ENCODE peak calls at places on chromosome 7, in four cellular contexts. One of them, this sample, is unnamed.

GRCh38 chr7:98996162-98996552 is 117.8 kb downstream of the TRRAP start:
- DNase-seq in mammary epithelial cell: no peak
- DNase-seq in lower lobe of right lung: no peak
- DNase-seq in hepatocyte: no peak
- DNase-seq in this sample: no peak

GRCh38 chr7:69476416-69476815 is 121.9 kb upstream of the AUTS2 start:
- DNase-seq in mammary epithelial cell: no peak
- DNase-seq in lower lobe of right lung: no peak
- DNase-seq in hepatocyte: peak; percentile 13
- DNase-seq in this sample: no peak

GRCh38 chr7:105423987-105424386 is 35.3 kb upstream of the SRPK2 start:
- DNase-seq in mammary epithelial cell: no peak
- DNase-seq in lower lobe of right lung: no peak
- DNase-seq in hepatocyte: no peak
- DNase-seq in this sample: no peak

GRCh38 chr7:42059275-42059674 is 177.7 kb downstream of the GLI3 start:
- DNase-seq in mammary epithelial cell: no peak
- DNase-seq in lower lobe of right lung: no peak
- DNase-seq in hepatocyte: no peak
- DNase-seq in this sample: no peak

GRCh38 chr7:41149576-41149975 is 553.3 kb downstream of the INHBA start:
- DNase-seq in mammary epithelial cell: no peak
- DNase-seq in lower lobe of right lung: no peak
- DNase-seq in hepatocyte: no peak
- DNase-seq in this sample: no peak

GRCh38 chr7:66640802-66641525 is 12.3 kb downstream of the KCTD7 start:
- DNase-seq in mammary epithelial cell: no peak
- DNase-seq in lower lobe of right lung: no peak
- DNase-seq in hepatocyte: peak; percentile 55
- DNase-seq in this sample: peak; percentile 93

GRCh38 chr7:39609462-39610149 is 13.8 kb upstream of the RALA start:
- DNase-seq in mammary epithelial cell: no peak
- DNase-seq in lower lobe of right lung: peak; percentile 57
- DNase-seq in hepatocyte: peak; percentile 32
- DNase-seq in this sample: no peak

GRCh38 chr7:157253850-157254249 is 83.0 kb upstream of the DNAJB6 start:
- DNase-seq in mammary epithelial cell: no peak
- DNase-seq in lower lobe of right lung: peak; percentile 92
- DNase-seq in hepatocyte: no peak
- DNase-seq in this sample: no peak

GRCh38 chr7:24869572-24869971 is 110.4 kb downstream of the OSBPL3 start:
- DNase-seq in mammary epithelial cell: peak; percentile 35
- DNase-seq in lower lobe of right lung: no peak
- DNase-seq in hepatocyte: no peak
- DNase-seq in this sample: no peak

GRCh38 chr7:18995811-18996400 is 121.5 kb downstream of the TWIST1 start:
- DNase-seq in mammary epithelial cell: no peak
- DNase-seq in lower lobe of right lung: no peak
- DNase-seq in hepatocyte: peak; percentile 8
- DNase-seq in this sample: no peak

GRCh38 chr7:44505595-44505994 is 15.1 kb upstream of the NUDCD3 start:
- DNase-seq in mammary epithelial cell: no peak
- DNase-seq in lower lobe of right lung: no peak
- DNase-seq in hepatocyte: no peak
- DNase-seq in this sample: no peak

GRCh38 chr7:1571261-1571650 is 1.4 kb upstream of the PSMG3 start:
- DNase-seq in mammary epithelial cell: no peak
- DNase-seq in lower lobe of right lung: peak; percentile 45
- DNase-seq in hepatocyte: peak; percentile 65
- DNase-seq in this sample: no peak

GRCh38 chr7:32298403-32299132 is 191.6 kb downstream of the LSM5 start:
- DNase-seq in mammary epithelial cell: peak; percentile 20
- DNase-seq in lower lobe of right lung: no peak
- DNase-seq in hepatocyte: peak; percentile 19
- DNase-seq in this sample: no peak

GRCh38 chr7:66163186-66163610 is 41.9 kb upstream of the TPST1 start:
- DNase-seq in mammary epithelial cell: peak; percentile 25
- DNase-seq in lower lobe of right lung: no peak
- DNase-seq in hepatocyte: no peak
- DNase-seq in this sample: no peak

GRCh38 chr7:27172388-27172774 is 1.7 kb downstream of the HOXA10 start:
- DNase-seq in mammary epithelial cell: no peak
- DNase-seq in lower lobe of right lung: no peak
- DNase-seq in hepatocyte: no peak
- DNase-seq in this sample: no peak

GRCh38 chr7:102318482-102318971 is 31.9 kb downstream of the SH2B2 start:
- DNase-seq in mammary epithelial cell: peak; percentile 62
- DNase-seq in lower lobe of right lung: no peak
- DNase-seq in hepatocyte: no peak
- DNase-seq in this sample: peak; percentile 35

GRCh38 chr7:40329601-40330153 is 194.9 kb downstream of the SUGCT start:
- DNase-seq in mammary epithelial cell: peak; percentile 49
- DNase-seq in lower lobe of right lung: no peak
- DNase-seq in hepatocyte: peak; percentile 61
- DNase-seq in this sample: peak; percentile 60

GRCh38 chr7:136020556-136020955 is 43.4 kb upstream of the MTPN start:
- DNase-seq in mammary epithelial cell: no peak
- DNase-seq in lower lobe of right lung: no peak
- DNase-seq in hepatocyte: no peak
- DNase-seq in this sample: no peak

GRCh38 chr7:73518470-73518869 is 3.6 kb downstream of the BAZ1B start:
- DNase-seq in mammary epithelial cell: no peak
- DNase-seq in lower lobe of right lung: peak; percentile 13
- DNase-seq in hepatocyte: no peak
- DNase-seq in this sample: no peak

GRCh38 chr7:55211721-55212120 is 153.4 kb upstream of the LANCL2 start:
- DNase-seq in mammary epithelial cell: no peak
- DNase-seq in lower lobe of right lung: no peak
- DNase-seq in hepatocyte: no peak
- DNase-seq in this sample: no peak

GRCh38 chr7:112938895-112939588 is 147.6 kb downstream of the GPR85 start:
- DNase-seq in mammary epithelial cell: no peak
- DNase-seq in lower lobe of right lung: peak; percentile 55
- DNase-seq in hepatocyte: peak; percentile 76
- DNase-seq in this sample: peak; percentile 11

GRCh38 chr7:15602236-15602635 is 40.4 kb upstream of the AGMO start:
- DNase-seq in mammary epithelial cell: no peak
- DNase-seq in lower lobe of right lung: no peak
- DNase-seq in hepatocyte: peak; percentile 8
- DNase-seq in this sample: no peak

GRCh38 chr7:18583305-18583704 is 87.8 kb downstream of the HDAC9 start:
- DNase-seq in mammary epithelial cell: no peak
- DNase-seq in lower lobe of right lung: no peak
- DNase-seq in hepatocyte: peak; percentile 14
- DNase-seq in this sample: no peak

GRCh38 chr7:79927116-79927515 is 207.5 kb upstream of the GNAI1 start:
- DNase-seq in mammary epithelial cell: no peak
- DNase-seq in lower lobe of right lung: no peak
- DNase-seq in hepatocyte: no peak
- DNase-seq in this sample: no peak

GRCh38 chr7:83547526-83547925 is 101.4 kb downstream of the SEMA3E start:
- DNase-seq in mammary epithelial cell: peak; percentile 82
- DNase-seq in lower lobe of right lung: no peak
- DNase-seq in hepatocyte: peak; percentile 52
- DNase-seq in this sample: peak; percentile 42

GRCh38 chr7:128362670-128363069 is 1.2 kb upstream of the PRRT4 start:
- DNase-seq in mammary epithelial cell: peak; percentile 73
- DNase-seq in lower lobe of right lung: no peak
- DNase-seq in hepatocyte: no peak
- DNase-seq in this sample: no peak

GRCh38 chr7:93895859-93896258 is 5.3 kb upstream of the TFPI2 start:
- DNase-seq in mammary epithelial cell: no peak
- DNase-seq in lower lobe of right lung: no peak
- DNase-seq in hepatocyte: no peak
- DNase-seq in this sample: no peak

GRCh38 chr7:107044347-107045194 is at the start of gene PRKAR2B:
- DNase-seq in mammary epithelial cell: peak; percentile 9
- DNase-seq in lower lobe of right lung: peak; percentile 72
- DNase-seq in hepatocyte: peak; percentile 92
- DNase-seq in this sample: peak; percentile 27

GRCh38 chr7:128270799-128271411 is 29.8 kb downstream of the LEP start:
- DNase-seq in mammary epithelial cell: no peak
- DNase-seq in lower lobe of right lung: no peak
- DNase-seq in hepatocyte: no peak
- DNase-seq in this sample: no peak

DNA sequence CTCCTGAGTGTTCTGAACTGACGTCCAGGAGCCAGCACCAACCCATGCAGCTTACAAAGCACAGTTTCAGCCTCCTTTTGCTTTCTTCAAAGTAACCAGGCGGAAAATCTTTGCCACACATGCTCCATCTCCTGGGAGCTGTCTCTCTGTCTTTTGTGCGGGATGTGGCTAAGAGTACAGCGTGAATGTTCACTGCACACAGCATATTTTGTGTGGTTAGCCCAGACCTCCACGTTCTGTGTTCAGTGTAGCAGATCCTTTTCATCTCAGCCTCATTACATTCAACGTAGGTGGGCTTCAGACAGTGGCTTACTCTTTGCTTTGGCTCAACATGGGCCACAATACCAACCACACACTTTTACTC is 200.8 kb downstream of the TNS3 start:
- DNase-seq in mammary epithelial cell: no peak
- DNase-seq in lower lobe of right lung: no peak
- DNase-seq in hepatocyte: no peak
- DNase-seq in this sample: no peak
- H3K27ac ChIP-seq in mammary epithelial cell: no peak overlapping the region
- H3K27ac ChIP-seq in lower lobe of right lung: no peak overlapping the region
- H3K27ac ChIP-seq in hepatocyte: peak overlapping the region; percentile 93
- H3K27ac ChIP-seq in this sample: peak overlapping the region; percentile 88

DNA sequence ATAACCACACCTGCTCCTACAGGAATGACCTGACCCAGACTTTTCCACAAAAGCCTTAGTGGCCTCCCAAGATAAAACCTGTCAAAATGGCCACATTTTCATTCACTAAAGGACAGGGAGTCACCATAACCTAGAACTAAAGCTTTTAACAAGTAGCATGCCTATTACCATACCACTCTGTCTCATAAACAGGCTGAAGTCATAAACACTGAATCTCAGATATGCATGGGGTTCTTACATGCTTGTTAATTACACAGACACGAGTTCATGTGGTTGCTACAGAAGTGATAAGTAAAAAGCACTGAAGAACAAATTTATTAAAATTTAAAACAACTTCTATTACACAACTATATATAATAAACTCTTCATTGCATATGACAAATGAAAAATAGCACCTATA is 56.0 kb downstream of the HIPK2 start:
- DNase-seq in mammary epithelial cell: no peak
- DNase-seq in lower lobe of right lung: no peak
- DNase-seq in hepatocyte: no peak
- DNase-seq in this sample: peak; percentile 29
- H3K4me3 ChIP-seq in mammary epithelial cell: no peak overlapping the region
- H3K4me3 ChIP-seq in lower lobe of right lung: no peak overlapping the region
- H3K4me3 ChIP-seq in hepatocyte: no peak overlapping the region
- H3K4me3 ChIP-seq in this sample: no peak overlapping the region

DNA sequence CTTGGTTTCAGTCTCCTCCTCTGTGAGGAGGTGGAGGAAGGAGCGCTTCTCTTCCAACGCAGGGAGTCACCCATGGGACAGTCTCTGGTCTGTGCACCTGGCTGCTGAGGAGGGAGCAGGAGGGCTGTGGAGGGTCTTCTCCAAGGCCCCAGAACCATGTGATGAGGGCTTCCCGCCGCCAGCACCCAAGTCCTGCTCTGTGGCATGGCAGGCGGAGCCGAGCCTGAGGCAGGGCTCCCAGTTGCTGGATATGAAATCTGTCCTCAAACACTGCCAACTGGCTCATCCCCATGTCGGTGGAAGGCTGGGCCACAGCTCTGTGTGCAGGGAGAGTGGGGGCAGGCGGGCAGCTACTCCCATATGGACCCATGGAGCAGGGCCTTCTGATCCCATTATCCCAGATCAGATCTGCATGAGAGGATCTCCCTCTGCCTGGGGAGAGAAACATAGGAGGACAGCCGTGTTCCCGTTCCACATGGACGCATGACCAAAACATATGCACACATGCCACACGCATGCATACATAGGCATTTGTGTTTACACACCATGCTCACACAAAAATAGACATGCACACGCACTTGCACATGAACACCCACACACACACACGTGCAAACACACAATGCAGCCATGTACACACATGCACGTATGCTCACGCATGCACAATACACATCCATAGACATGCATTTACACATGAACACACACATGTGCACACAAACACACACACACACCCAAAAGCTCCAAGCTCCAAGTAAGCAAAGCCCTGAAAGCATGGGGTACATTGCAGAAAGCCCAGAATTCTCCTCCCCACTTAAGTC is 38.8 kb upstream of the EN2 start:
- DNase-seq in mammary epithelial cell: no peak
- DNase-seq in lower lobe of right lung: no peak
- DNase-seq in hepatocyte: no peak
- DNase-seq in this sample: no peak
- H3K27me3 ChIP-seq in mammary epithelial cell: no peaks in the 10 kb centered on the region
- H3K27me3 ChIP-seq in lower lobe of right lung: peaks cover 33% of the 10 kb centered on the region
- H3K27me3 ChIP-seq in hepatocyte: peaks cover 13% of the 10 kb centered on the region
- H3K27me3 ChIP-seq in this sample: peaks cover 2% of the 10 kb centered on the region

DNA sequence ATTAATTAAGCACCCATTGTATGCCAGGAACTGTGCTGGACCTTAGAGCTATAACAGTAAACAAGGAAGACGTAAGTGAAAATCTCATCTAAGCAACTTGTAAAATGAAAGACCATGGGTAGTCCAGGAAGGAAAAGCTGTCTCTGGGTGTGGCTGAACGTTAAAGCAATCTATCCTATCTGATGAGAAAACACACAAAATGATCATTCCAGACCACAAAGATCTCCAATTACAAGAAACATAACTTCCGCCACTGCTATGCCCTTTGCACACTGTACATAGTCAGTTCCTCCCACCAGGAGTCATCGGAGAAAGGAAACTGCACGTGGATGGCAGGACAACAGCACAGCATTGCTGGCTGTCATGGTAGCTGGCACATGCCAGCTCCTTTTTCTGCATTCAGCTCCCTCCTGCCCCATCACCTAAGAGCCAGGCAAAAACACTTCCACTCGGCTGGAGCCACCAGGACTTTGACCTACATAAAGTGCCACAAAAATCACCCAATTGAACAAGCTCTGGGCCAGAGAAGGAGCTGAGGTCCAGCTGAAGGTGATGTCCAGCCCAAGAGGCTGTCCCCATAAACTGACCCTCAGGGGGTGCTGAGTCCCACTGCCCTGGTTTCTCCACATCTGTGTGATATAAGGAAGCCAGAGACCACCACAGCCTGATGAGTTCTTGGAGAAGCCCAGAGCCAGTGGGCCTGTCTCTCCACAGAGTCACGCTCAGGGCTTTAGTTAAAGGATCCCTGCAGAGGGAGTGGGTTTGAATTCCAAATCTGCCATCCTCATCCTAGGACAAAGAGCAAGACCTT is 56.4 kb downstream of the STEAP1B start:
- DNase-seq in mammary epithelial cell: peak; percentile 24
- DNase-seq in lower lobe of right lung: no peak
- DNase-seq in hepatocyte: peak; percentile 39
- DNase-seq in this sample: peak; percentile 71
- H3K27ac ChIP-seq in mammary epithelial cell: no peak overlapping the region
- H3K27ac ChIP-seq in lower lobe of right lung: peak overlapping the region; percentile 78
- H3K27ac ChIP-seq in hepatocyte: peak overlapping the region; percentile 41
- H3K27ac ChIP-seq in this sample: peak overlapping the region; percentile 59

GRCh38 chr7:151246161-151247015 is 2.1 kb downstream of the SMARCD3 start:
- DNase-seq in mammary epithelial cell: no peak
- DNase-seq in lower lobe of right lung: peak; percentile 35
- DNase-seq in hepatocyte: no peak
- DNase-seq in this sample: no peak
- H3K4me3 ChIP-seq in mammary epithelial cell: no peak overlapping the region
- H3K4me3 ChIP-seq in lower lobe of right lung: peak overlapping the region; percentile 62
- H3K4me3 ChIP-seq in hepatocyte: no peak overlapping the region
- H3K4me3 ChIP-seq in this sample: no peak overlapping the region

This sample was measured in small intestine.